ENCODE peak calls at places on chromosomes 13 and 19, in seven cellular contexts. C is left ventricle myocardium inferior, Q is omental fat pad, A is tibial artery, L is colonic mucosa, Z is left lung, K is fibroblast of lung. G is an unnamed sample.

GRCh38 chr19:4755459-4755858 is 31.8 kb upstream of the DPP9 start:
- DNase-seq in A (no peak), Z (no peak), K (no peak), Q (no peak), C (no peak), L (no peak), G (no peak)

GRCh38 chr13:42048625-42049453 is at the start of gene DGKH:
- DNase-seq in Z (peak), Q (peak), A (peak), K (peak), C (peak), L (peak), G (no peak)

GRCh38 chr13:26458196-26458734 is 99.2 kb upstream of the WASF3 start:
- DNase-seq in Q (no peak), Z (no peak), C (no peak), L (no peak), A (no peak), K (no peak), G (no peak)

GRCh38 chr13:108345016-108345415 is 75.5 kb downstream of the TNFSF13B start:
- DNase-seq in Z (no peak), L (no peak), A (no peak), K (no peak), C (no peak), Q (no peak), G (no peak)

GRCh38 chr19:28543244-28543776 is 669.6 kb downstream of the UQCRFS1 start:
- DNase-seq in Q (no peak), A (no peak), Z (no peak), C (no peak), L (no peak), K (no peak), G (no peak)

GRCh38 chr13:109465151-109465550 is 321.2 kb downstream of the IRS2 start:
- DNase-seq in K (no peak), C (no peak), A (no peak), Q (no peak), Z (no peak), L (no peak), G (no peak)

GRCh38 chr13:106484755-106485193 is 50.7 kb downstream of the EFNB2 start:
- DNase-seq in C (no peak), A (peak), Q (no peak), L (no peak), K (peak), Z (peak), G (no peak)

GRCh38 chr13:50457430-50458393 is 385.8 kb downstream of the DLEU7 start:
- DNase-seq in A (no peak), L (no peak), C (no peak), Q (no peak), Z (no peak), K (no peak), G (no peak)

GRCh38 chr13:30409911-30410704 is 12.2 kb upstream of the UBE2L5 start:
- DNase-seq in K (peak), Q (no peak), A (peak), L (no peak), Z (no peak), C (no peak), G (no peak)

GRCh38 chr19:49749055-49749716 is 13.9 kb downstream of the TSKS start:
- DNase-seq in Z (no peak), L (no peak), K (no peak), C (no peak), A (no peak), Q (no peak), G (no peak)

GRCh38 chr13:67742478-67742877 is 512.3 kb upstream of the PCDH9 start:
- DNase-seq in L (no peak), Z (no peak), Q (no peak), C (no peak), K (peak), A (no peak), G (no peak)

GRCh38 chr13:104984296-104984818 is 1551.1 kb downstream of the EFNB2 start:
- DNase-seq in L (no peak), C (peak), Z (no peak), Q (no peak), A (peak), K (peak), G (no peak)

GRCh38 chr19:6739390-6739883 is at the start of gene TRIP10:
- DNase-seq in C (peak), L (peak), A (peak), Q (no peak), Z (peak), K (peak), G (peak)

GRCh38 chr13:112204881-112205327 is 138.0 kb downstream of the SOX1 start:
- DNase-seq in Z (no peak), C (peak), A (no peak), Q (no peak), K (no peak), L (no peak), G (no peak)

GRCh38 chr19:28703400-28703956 is 509.5 kb downstream of the UQCRFS1 start:
- DNase-seq in C (no peak), Q (no peak), K (no peak), A (no peak), L (no peak), Z (no peak), G (no peak)

GRCh38 chr13:94119360-94119936 is 360.0 kb downstream of the DCT start:
- DNase-seq in C (no peak), L (peak), Q (no peak), K (no peak), Z (peak), A (no peak), G (no peak)

GRCh38 chr19:57816652-57817051 is 1.9 kb upstream of the ZNF552 start:
- DNase-seq in A (no peak), L (no peak), Z (no peak), K (no peak), C (no peak), Q (no peak), G (no peak)

GRCh38 chr13:52411629-52412028 is 5.7 kb upstream of the THSD1 start:
- DNase-seq in A (no peak), Z (no peak), L (no peak), Q (no peak), C (no peak), K (peak), G (no peak)

GRCh38 chr13:74290324-74290773 is 156.1 kb upstream of the KLF12 start:
- DNase-seq in L (no peak), Q (no peak), C (no peak), Z (no peak), K (peak), A (no peak), G (peak)

GRCh38 chr13:61852116-61852515 is 436.5 kb upstream of the PCDH20 start:
- DNase-seq in A (no peak), Z (no peak), L (no peak), C (no peak), Q (no peak), K (no peak), G (no peak)

GRCh38 chr19:5293607-5294089 is 47.0 kb downstream of the PTPRS start:
- DNase-seq in A (no peak), K (peak), Z (no peak), L (no peak), Q (no peak), C (no peak), G (no peak)

GRCh38 chr13:105336706-105337582 is 1198.5 kb downstream of the EFNB2 start:
- DNase-seq in C (no peak), A (no peak), Z (no peak), Q (no peak), L (no peak), K (peak), G (no peak)

GRCh38 chr19:18633321-18633720 is 3.5 kb upstream of the KLHL26 start:
- DNase-seq in A (no peak), L (peak), Q (no peak), C (no peak), K (no peak), Z (no peak), G (no peak)

GRCh38 chr19:56120371-56121179 is 520 bp downstream of the ZNF787 start:
- DNase-seq in Q (peak), K (peak), Z (peak), L (peak), C (peak), A (peak), G (peak)

GRCh38 chr13:60152114-60152513 is 11.6 kb downstream of the DIAPH3 start:
- DNase-seq in Q (no peak), L (no peak), Z (no peak), A (no peak), K (peak), C (no peak), G (no peak)

GRCh38 chr13:77325371-77325941 is 1.4 kb downstream of the MYCBP2 start:
- DNase-seq in C (no peak), L (no peak), Z (no peak), Q (no peak), K (peak), A (no peak), G (no peak)

GRCh38 chr13:71242191-71242590 is 624.8 kb downstream of the DACH1 start:
- DNase-seq in K (peak), A (no peak), Z (no peak), L (no peak), C (peak), Q (no peak), G (no peak)

GRCh38 chr13:45367358-45367757 is 26.4 kb upstream of the TPT1 start:
- DNase-seq in C (peak), Q (peak), Z (peak), A (peak), L (peak), K (peak), G (peak)

GRCh38 chr19:28430214-28430613 is 782.7 kb downstream of the UQCRFS1 start:
- DNase-seq in Z (no peak), K (no peak), L (no peak), Q (no peak), A (no peak), C (no peak), G (no peak)

GRCh38 chr19:896999-897398 is 3.7 kb downstream of the RNU6-9 start:
- DNase-seq in C (no peak), Q (no peak), A (no peak), K (no peak), Z (no peak), L (no peak), G (no peak)

GRCh38 chr19:898663-899062 is 5.4 kb downstream of the RNU6-9 start:
- DNase-seq in A (no peak), K (no peak), Z (no peak), L (no peak), C (no peak), Q (no peak), G (no peak)

GRCh38 chr19:896434-896833 is 3.1 kb downstream of the RNU6-9 start:
- DNase-seq in C (no peak), A (no peak), K (no peak), Q (no peak), L (no peak), Z (no peak), G (no peak)

GRCh38 chr19:899363-900301 is 6.3 kb downstream of the RNU6-9 start:
- DNase-seq in K (no peak), C (no peak), Q (no peak), Z (no peak), L (no peak), A (no peak), G (no peak)

GRCh38 chr19:897442-898039 is 4.3 kb downstream of the RNU6-9 start:
- DNase-seq in Q (no peak), A (no peak), Z (no peak), C (no peak), K (no peak), L (no peak), G (no peak)
- TF ChIP-seq CTCF in Q (no peak), A (no peak), Z (no peak), C (no peak), K (no peak), L (no peak), G (no peak)

DNA sequence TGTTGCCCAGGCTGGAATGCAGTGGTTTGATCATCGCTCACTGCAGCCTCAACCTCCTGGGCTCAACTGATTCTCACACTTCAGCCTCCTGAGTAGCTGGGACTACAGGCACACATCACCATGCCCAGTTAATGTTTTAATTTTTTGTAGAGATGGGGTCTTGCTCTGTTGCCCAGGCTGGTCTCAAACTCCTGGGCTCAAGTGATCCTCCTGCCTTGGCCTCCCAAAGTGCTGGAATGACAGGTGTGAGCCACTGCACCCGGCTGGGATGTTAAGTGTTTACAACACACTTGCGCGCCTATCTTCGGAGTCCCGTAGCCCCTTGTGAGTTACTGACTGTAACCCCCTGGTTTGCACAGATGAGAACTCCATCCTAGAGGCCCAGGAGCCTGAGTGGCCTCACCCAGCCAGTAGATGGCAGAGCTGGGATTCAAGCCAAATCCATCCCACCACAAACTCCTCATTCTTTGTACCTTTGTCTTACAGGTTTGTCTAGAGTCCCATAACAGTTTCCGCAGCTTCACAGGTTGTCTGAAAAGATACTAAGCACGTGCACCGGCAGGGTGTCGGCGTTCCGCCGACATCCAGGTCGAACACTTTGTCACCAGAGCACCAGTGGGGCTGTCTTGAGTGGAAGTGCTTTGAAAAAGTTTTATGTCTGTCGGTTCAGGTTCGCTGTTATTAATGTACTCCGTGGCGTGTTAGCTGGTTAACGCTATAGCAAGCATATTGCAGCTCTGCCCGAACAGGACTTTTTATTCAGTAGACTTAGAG is 14.7 kb downstream of the MAG start:
- DNase-seq in L (no peak), Q (no peak), K (no peak), C (no peak), Z (no peak), A (no peak), G (no peak)
- TF ChIP-seq CTCF in L (no peak), Q (no peak), K (no peak), C (no peak), Z (no peak), A (no peak), G (no peak)

DNA sequence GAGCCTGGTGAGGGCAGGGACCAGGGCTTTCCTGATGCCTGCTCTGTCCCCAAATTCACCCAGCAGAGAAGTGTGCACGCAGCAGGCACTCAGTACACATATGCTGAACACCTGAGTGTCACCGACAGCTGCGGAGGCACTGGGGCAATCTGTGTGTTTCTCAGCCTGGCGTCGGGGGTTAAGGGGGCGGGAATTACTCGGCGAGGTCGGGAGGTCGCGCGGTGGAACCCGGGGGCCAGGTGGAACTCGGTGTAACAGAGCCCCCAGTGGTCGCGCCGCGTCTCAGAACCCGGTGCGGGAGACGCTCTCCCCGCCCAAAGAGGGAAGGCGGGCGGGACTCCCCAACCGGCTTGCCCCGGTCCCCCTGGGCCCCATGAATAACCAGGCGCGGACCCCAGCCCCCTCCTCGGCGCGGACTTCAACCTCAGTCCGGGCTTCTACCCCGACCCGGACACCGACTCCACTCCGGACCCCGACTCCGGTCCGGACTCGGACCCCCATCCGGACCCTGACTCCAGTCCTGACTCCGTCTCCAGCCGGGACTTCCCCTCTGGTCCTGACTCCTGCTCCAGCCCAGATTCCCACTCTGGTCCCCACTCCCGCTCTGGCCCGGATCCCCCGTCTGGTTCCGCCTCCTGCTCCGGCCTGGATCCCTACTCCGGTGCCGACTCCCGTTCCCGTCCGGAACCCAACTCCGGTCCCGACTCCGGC is at the start of gene SELENOV:
- DNase-seq in Q (no peak), C (no peak), Z (no peak), A (no peak), L (no peak), K (no peak), G (no peak)
- TF ChIP-seq CTCF in Q (no peak), C (no peak), Z (no peak), A (no peak), L (no peak), K (no peak), G (no peak)

GRCh38 chr19:17103177-17103576 is 27.6 kb downstream of the MYO9B start:
- DNase-seq in K (no peak), C (no peak), L (no peak), A (no peak), Q (no peak), Z (no peak), G (no peak)
- TF ChIP-seq CTCF in K (peak), C (peak), L (peak), A (peak), Q (no peak), Z (peak), G (peak)

DNA sequence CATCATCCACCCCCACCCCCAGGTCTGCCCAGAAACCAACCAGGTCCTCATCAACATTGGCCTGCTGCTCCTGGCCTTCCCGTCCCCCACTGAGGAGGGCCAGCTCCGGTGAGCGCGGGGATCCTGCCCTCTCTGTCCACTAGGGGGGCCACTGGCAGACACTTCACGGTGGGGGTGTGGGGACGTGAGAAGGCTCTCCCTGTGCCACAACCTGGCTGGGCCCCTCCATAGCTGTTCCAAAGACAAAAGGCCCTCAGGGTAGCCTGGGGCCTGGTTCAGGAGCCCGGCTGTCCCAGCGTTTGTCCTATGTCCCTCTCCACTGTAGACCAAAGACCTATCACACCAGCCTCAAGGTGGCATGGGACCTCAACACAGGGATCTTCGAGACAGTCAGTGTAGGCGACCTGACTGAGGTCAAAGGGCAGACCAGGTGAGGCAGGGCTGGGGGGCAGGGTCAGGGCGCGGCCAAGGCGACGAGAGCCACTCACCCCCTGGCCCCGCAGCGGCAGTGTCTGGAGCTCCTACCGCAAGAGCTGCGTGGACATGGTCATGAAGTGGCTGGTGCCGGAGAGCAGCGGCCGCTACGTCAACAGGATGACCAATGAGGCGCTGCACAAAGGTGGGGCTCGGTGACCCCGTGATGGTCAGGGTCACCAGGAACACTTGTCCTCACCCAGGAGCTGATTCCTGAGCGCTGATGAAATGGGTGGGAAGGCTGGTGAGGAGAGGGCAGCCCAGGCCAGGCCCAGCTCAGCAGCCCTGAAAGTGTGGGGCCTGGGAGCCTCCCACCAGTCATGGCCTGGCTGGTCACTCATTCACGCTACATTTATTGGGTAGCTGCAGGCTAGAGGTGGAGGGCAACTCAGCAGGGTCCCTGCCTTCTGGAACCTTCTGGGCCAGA is 7.9 kb downstream of the DCAF15 start:
- DNase-seq in L (no peak), Q (no peak), A (no peak), C (no peak), Z (no peak), K (no peak), G (no peak)
- TF ChIP-seq CTCF in L (no peak), Q (no peak), A (no peak), C (no peak), Z (peak), K (no peak), G (peak)

GRCh38 chr13:37960427-37960826 is 90.9 kb upstream of the TRPC4 start:
- DNase-seq in Q (no peak), Z (no peak), A (no peak), K (no peak), C (no peak), L (no peak), G (no peak)
- TF ChIP-seq CTCF in Q (no peak), Z (no peak), A (no peak), K (peak), C (no peak), L (no peak), G (no peak)

G was measured in natural killer cell.